ENCODE peak calls at places on chromosomes 1 and 21, in ten cellular contexts. E is Panc1, D is GM23338, G is transverse colon, Y is upper lobe of left lung, K is suprapubic skin, R is HL-60, H is SK-N-SH, N is sigmoid colon, O is endothelial cell of umbilical vein. F is an unnamed sample.
A peak's percentile ranks its signal among the peaks of the same experiment; 100 is the strongest.

GRCh38 chr1:50992532-50993318 is 22.7 kb downstream of the CDKN2C start:
- DNase-seq in E (no peak), D (no peak), G (no peak), Y (no peak), K (no peak), R (no peak), H (no peak), N (no peak), O (no peak), F (no peak)

GRCh38 chr1:26017606-26018005 is 4.0 kb upstream of the EXTL1 start:
- DNase-seq in E (no peak), D (no peak), G (no peak), Y (no peak), K (no peak), R (no peak), H (no peak), N (no peak), O (no peak), F (no peak)

GRCh38 chr1:235441159-235441685 is 63.0 kb downstream of the B3GALNT2 start:
- DNase-seq in E (no peak), D (no peak), G (no peak), Y (no peak), K (no peak), R (no peak), H (no peak), N (no peak), O (no peak), F (no peak)

GRCh38 chr1:58818991-58819390 is 35.1 kb upstream of the JUN start:
- DNase-seq in E (no peak), D (no peak), G (no peak), Y (no peak), K (no peak), R (no peak), H (no peak), N (no peak), O (peak; percentile 8), F (no peak)

GRCh38 chr1:79355073-79355472 is 348.5 kb upstream of the ADGRL4 start:
- DNase-seq in E (no peak), D (no peak), G (no peak), Y (no peak), K (no peak), R (no peak), H (no peak), N (no peak), O (peak; percentile 36), F (no peak)

GRCh38 chr1:184387069-184387870 is 441 bp downstream of the C1orf21 start:
- DNase-seq in E (no peak), D (peak; percentile 47), G (peak; percentile 41), Y (peak; percentile 59), K (peak; percentile 78), R (no peak), H (peak; percentile 79), N (peak; percentile 76), O (peak; percentile 6), F (no peak)

GRCh38 chr1:19452221-19452663 is 33.1 kb downstream of the CAPZB start:
- DNase-seq in E (no peak), D (no peak), G (no peak), Y (no peak), K (peak; percentile 86), R (no peak), H (no peak), N (no peak), O (no peak), F (no peak)

GRCh38 chr1:93616996-93617669 is 64.5 kb downstream of the BCAR3 start:
- DNase-seq in E (no peak), D (no peak), G (peak; percentile 37), Y (peak; percentile 59), K (no peak), R (no peak), H (peak; percentile 68), N (peak; percentile 68), O (peak; percentile 77), F (no peak)

GRCh38 chr1:92480813-92481597 is 5.7 kb downstream of the GFI1 start:
- DNase-seq in E (no peak), D (peak; percentile 59), G (no peak), Y (no peak), K (no peak), R (no peak), H (peak; percentile 55), N (no peak), O (no peak), F (no peak)

GRCh38 chr1:148162363-148162762 is 10.3 kb upstream of the NBPF11 start:
- DNase-seq in E (no peak), D (peak; percentile 14), G (no peak), Y (no peak), K (no peak), R (no peak), H (no peak), N (no peak), O (no peak), F (peak; percentile 90)

GRCh38 chr1:100883963-100884362 is 10.7 kb downstream of the EXTL2 start:
- DNase-seq in E (no peak), D (no peak), G (no peak), Y (no peak), K (no peak), R (no peak), H (no peak), N (no peak), O (peak; percentile 76), F (no peak)

DNA sequence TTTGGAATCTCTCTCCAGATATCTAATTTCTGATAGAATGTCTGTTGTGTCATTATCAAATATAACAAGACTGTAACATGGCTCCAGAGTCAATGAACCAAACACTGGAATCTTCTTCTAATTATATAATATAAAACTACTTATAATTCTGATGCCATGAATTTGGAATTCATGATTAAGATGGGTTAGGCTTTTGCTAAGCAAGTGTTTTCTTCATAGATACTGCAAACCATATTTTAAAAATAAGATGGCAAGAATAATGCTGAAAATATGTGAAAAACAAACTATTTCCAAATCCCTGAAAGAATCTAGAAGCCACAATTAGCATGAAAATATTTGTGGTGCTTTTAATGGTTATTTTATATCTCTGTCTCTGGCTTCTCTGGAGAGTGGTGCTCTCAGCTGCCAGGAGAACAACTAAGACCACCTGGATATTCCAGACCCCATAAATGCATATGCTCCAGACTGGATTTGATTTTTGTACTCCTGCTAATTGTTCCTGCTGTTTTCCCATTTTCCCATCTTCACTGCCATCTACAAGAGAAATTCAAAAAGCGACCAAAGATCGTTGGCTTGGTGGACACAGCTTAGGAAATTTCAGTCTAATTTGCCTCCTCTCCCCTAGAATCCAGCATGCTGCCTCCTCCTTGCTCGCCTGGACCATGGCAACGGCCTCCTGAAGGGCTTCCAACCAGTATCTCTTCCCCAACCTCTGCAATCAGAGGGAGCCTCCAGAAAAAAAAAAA is 418.9 kb downstream of the SETD4 start:
- DNase-seq in E (no peak), D (no peak), G (no peak), Y (no peak), K (no peak), R (no peak), H (no peak), N (no peak), O (no peak), F (peak; percentile 55)
- TF ChIP-seq CTCF in E (no peak), D (no peak), G (no peak), Y (no peak), K (no peak), R (no peak), H (no peak), N (no peak), O (no peak), F (no peak)

DNA sequence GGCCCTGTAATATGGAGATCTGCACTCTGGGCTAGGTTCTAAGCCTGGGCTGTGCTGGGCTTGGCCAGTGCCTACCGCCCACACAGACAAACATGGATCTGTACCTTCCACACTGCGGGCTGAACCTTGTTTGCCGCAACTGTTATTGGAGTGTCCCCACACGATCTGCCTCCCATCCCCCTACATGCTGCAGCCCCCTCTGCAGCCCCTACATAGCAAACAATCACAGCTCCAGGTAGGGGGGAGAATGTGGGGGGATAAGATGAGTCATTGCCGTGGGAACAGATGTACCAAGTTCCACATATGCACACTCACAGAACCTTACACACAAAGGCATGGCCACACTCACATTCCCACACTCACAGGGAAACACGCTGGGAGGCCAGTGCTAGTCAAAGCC is 2.1 kb upstream of the HCRTR1 start:
- DNase-seq in E (no peak), D (no peak), G (no peak), Y (peak; percentile 12), K (no peak), R (no peak), H (no peak), N (no peak), O (no peak), F (no peak)
- H3K27ac ChIP-seq in E (no peak overlapping the region), D (no peak overlapping the region), G (no peak overlapping the region), Y (no peak overlapping the region), K (no peak overlapping the region), R (no peak overlapping the region), H (no peak overlapping the region), N (no peak overlapping the region), O (no peak overlapping the region), F (no peak overlapping the region)

DNA sequence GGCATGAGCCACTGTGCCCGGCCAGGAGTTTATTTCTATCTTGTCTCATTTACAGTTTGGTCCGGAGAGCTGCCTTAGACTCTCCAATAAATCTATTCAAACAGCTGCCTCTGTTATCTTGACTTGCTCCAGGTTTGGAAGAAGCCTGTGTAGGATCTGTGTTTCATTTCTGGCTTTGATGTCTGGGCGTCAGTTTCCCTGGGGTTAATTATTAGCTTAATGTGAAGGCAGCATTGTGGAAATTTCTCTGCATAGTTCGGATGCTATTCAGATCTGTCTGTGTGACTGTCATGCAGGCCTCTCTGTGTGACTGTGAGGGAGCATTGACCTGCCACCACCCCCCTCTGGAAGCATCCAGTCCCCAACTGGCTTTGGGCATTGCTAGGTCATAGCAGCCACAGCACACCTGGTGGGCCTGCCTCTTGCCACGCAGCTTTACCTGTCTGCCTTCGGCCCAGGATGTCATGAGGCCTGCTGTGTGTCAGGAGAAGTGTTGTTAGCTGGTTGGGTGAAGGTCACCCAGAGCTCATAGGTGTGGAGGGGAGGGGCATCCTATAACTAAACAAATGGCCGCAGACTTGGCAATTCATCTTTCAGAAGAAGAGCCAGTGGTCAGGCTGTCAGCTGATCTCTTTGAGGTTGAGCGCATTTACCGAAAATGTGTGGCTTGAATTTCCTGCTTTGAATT is 9.8 kb downstream of the IFNGR2 start:
- DNase-seq in E (no peak), D (peak; percentile 22), G (peak; percentile 58), Y (no peak), K (no peak), R (no peak), H (no peak), N (no peak), O (no peak), F (no peak)
- TF ChIP-seq POLR2AphosphoS5 in E (no peak), D (no peak), G (peak; percentile 42), Y (no peak), K (no peak), R (no peak), H (no peak), N (no peak), O (no peak), F (no peak)

DNA sequence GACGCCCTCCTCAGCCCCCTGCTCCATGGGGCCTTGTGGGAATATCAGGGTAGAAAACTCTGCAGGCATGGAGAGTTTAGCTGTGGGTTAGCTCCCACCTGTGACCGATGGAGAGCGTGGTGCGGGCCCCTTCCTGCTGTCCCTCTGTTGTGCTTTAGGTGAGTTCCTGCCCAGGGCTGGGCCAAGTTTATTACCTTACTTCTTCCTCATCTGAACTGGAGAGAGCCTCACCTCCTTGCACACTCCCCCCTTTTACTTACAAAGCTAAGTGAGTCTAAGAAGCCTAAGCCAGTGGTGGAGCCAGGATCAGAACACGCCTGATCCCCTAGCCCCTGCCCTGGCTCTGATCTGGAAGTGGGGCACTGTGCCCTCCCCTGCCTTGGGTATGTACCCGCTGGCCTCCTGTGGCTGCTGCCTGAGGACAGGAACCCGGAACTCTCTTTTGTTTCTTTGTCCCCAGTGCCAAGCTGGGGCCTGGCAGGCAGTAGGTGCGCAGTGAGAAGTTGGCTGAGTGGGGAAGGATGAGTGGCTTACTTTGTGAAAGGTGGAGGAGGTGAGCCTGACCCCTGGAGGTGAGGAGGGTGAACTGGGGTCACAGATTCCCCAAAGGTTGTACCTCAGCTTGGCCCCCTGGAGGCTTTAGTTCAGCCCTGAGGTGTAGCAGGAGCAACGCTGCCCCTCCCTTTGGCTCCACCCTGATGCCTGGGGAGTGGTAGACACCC is 32.9 kb downstream of the ARHGEF10L start:
- DNase-seq in E (no peak), D (peak; percentile 89), G (peak; percentile 60), Y (no peak), K (no peak), R (no peak), H (no peak), N (no peak), O (no peak), F (no peak)
- TF ChIP-seq CTCF in E (no peak), D (peak; percentile 64), G (no peak), Y (no peak), K (no peak), R (no peak), H (peak; percentile 40), N (no peak), O (no peak), F (no peak)

F was measured in esophagus muscularis mucosa.